ENCODE peak calls at places on chromosome 14, in seven cellular contexts. V, J, Y, B, P, F and C are unnamed samples.

GRCh38 chr14:96065661-96066459 is 26.7 kb downstream of the C14orf132 start:
- DNase-seq in V (no peak), J (no peak), Y (no peak), B (no peak), P (no peak), F (no peak), C (no peak)

GRCh38 chr14:58572092-58572853 is 65.5 kb upstream of the DACT1 start:
- DNase-seq in V (peak), J (no peak), Y (no peak), B (peak), P (peak), F (peak), C (no peak)

GRCh38 chr14:59870277-59871165 is at the start of gene RTN1:
- DNase-seq in V (peak), J (peak), Y (peak), B (peak), P (peak), F (no peak), C (peak)

GRCh38 chr14:94412671-94413638 is 24.6 kb upstream of the SERPINA1 start:
- DNase-seq in V (no peak), J (no peak), Y (no peak), B (no peak), P (no peak), F (no peak), C (no peak)

GRCh38 chr14:23865502-23865901 is 88.1 kb upstream of the DHRS4 start:
- DNase-seq in V (no peak), J (no peak), Y (no peak), B (no peak), P (no peak), F (no peak), C (no peak)

GRCh38 chr14:88831285-88831684 is 6.8 kb downstream of the TTC8 start:
- DNase-seq in V (peak), J (no peak), Y (no peak), B (no peak), P (peak), F (peak), C (no peak)

GRCh38 chr14:75803768-75804167 is 142.7 kb downstream of the TTLL5 start:
- DNase-seq in V (no peak), J (no peak), Y (no peak), B (no peak), P (no peak), F (no peak), C (no peak)

GRCh38 chr14:91971188-91971778 is 23.8 kb upstream of the FBLN5 start:
- DNase-seq in V (no peak), J (no peak), Y (no peak), B (no peak), P (no peak), F (no peak), C (no peak)

GRCh38 chr14:85463512-85463911 is 66.4 kb upstream of the FLRT2 start:
- DNase-seq in V (no peak), J (no peak), Y (peak), B (no peak), P (no peak), F (no peak), C (no peak)

GRCh38 chr14:94977016-94977415 is 180.3 kb downstream of the DICER1 start:
- DNase-seq in V (no peak), J (no peak), Y (no peak), B (no peak), P (no peak), F (no peak), C (no peak)

GRCh38 chr14:68926236-68926635 is 52.9 kb downstream of the ACTN1 start:
- DNase-seq in V (no peak), J (no peak), Y (no peak), B (no peak), P (no peak), F (no peak), C (no peak)

GRCh38 chr14:61322011-61322798 is 826 bp downstream of the PRKCH start:
- DNase-seq in V (no peak), J (no peak), Y (no peak), B (no peak), P (no peak), F (no peak), C (no peak)

GRCh38 chr14:26394114-26394855 is 203.5 kb downstream of the NOVA1 start:
- DNase-seq in V (peak), J (no peak), Y (no peak), B (peak), P (no peak), F (no peak), C (no peak)

GRCh38 chr14:74954232-74954946 is 1.0 kb downstream of the PGF start:
- DNase-seq in V (no peak), J (no peak), Y (no peak), B (peak), P (no peak), F (no peak), C (no peak)

GRCh38 chr14:90733139-90733808 is 83.0 kb downstream of the TTC7B start:
- DNase-seq in V (no peak), J (no peak), Y (no peak), B (no peak), P (no peak), F (no peak), C (no peak)

GRCh38 chr14:54229136-54229535 is 167.7 kb upstream of the CDKN3 start:
- DNase-seq in V (no peak), J (no peak), Y (no peak), B (no peak), P (no peak), F (no peak), C (no peak)

GRCh38 chr14:77641534-77642341 is 25.3 kb upstream of the SPTLC2 start:
- DNase-seq in V (no peak), J (peak), Y (peak), B (no peak), P (no peak), F (peak), C (peak)

GRCh38 chr14:94394594-94395305 is 6.3 kb upstream of the SERPINA1 start:
- DNase-seq in V (no peak), J (no peak), Y (peak), B (no peak), P (no peak), F (no peak), C (no peak)

GRCh38 chr14:90758959-90759358 is 57.3 kb downstream of the TTC7B start:
- DNase-seq in V (peak), J (peak), Y (no peak), B (peak), P (no peak), F (no peak), C (no peak)

GRCh38 chr14:105271224-105271890 is 23.0 kb downstream of the BTBD6 start:
- DNase-seq in V (no peak), J (no peak), Y (no peak), B (no peak), P (no peak), F (no peak), C (no peak)

GRCh38 chr14:71246539-71246938 is 339.3 kb downstream of the PCNX1 start:
- DNase-seq in V (no peak), J (no peak), Y (no peak), B (no peak), P (no peak), F (no peak), C (no peak)

GRCh38 chr14:68938515-68939423 is 40.3 kb downstream of the ACTN1 start:
- DNase-seq in V (no peak), J (peak), Y (no peak), B (peak), P (no peak), F (no peak), C (no peak)

GRCh38 chr14:90846511-90846910 is 30.3 kb upstream of the TTC7B start:
- DNase-seq in V (peak), J (no peak), Y (peak), B (peak), P (no peak), F (peak), C (no peak)

GRCh38 chr14:90500665-90501370 is 104.0 kb downstream of the CALM1 start:
- DNase-seq in V (no peak), J (no peak), Y (peak), B (no peak), P (no peak), F (no peak), C (no peak)

GRCh38 chr14:92677087-92677668 is 71.2 kb downstream of the LGMN start:
- DNase-seq in V (no peak), J (no peak), Y (peak), B (no peak), P (no peak), F (no peak), C (no peak)

GRCh38 chr14:102772781-102773570 is 4.3 kb upstream of the TRAF3 start:
- DNase-seq in V (peak), J (no peak), Y (no peak), B (peak), P (peak), F (no peak), C (peak)

GRCh38 chr14:23392613-23393012 is 15.5 kb downstream of the MYH6 start:
- DNase-seq in V (no peak), J (no peak), Y (no peak), B (no peak), P (no peak), F (no peak), C (no peak)

GRCh38 chr14:105398726-105399440 is 545 bp downstream of the TEX22 start:
- DNase-seq in V (no peak), J (no peak), Y (no peak), B (no peak), P (no peak), F (no peak), C (no peak)

GRCh38 chr14:51680031-51680430 is 28.3 kb downstream of the FRMD6 start:
- DNase-seq in V (no peak), J (no peak), Y (no peak), B (peak), P (no peak), F (no peak), C (no peak)

GRCh38 chr14:67373347-67373746 is 13.2 kb downstream of the EIF2S1 start:
- DNase-seq in V (no peak), J (no peak), Y (no peak), B (no peak), P (no peak), F (no peak), C (no peak)

GRCh38 chr14:50388256-50388931 is 8.3 kb downstream of the CDKL1 start:
- DNase-seq in V (no peak), J (peak), Y (no peak), B (peak), P (no peak), F (no peak), C (no peak)